ENCODE peak calls at places on chromosomes 3 and 15, in six cellular contexts. O is Karpas-422, P is adrenal gland, A is PC-9, R is lower lobe of right lung, D is body of pancreas. C is an unnamed sample. For H3K9me3, the result is how much of the 10 kb centered on the place peaks cover.

GRCh38 chr3:62873672-62874397 is 1.4 kb downstream of the CADPS start:
- DNase-seq in O (peak), P (peak), A (no peak), R (peak), D (peak), C (peak)

GRCh38 chr3:23778451-23778850 is 27.3 kb upstream of the UBE2E1 start:
- DNase-seq in O (no peak), P (no peak), A (no peak), R (no peak), D (no peak), C (no peak)

GRCh38 chr15:69551391-69552056 is 98.9 kb downstream of the RPLP1 start:
- DNase-seq in O (no peak), P (no peak), A (peak), R (no peak), D (no peak), C (no peak)

GRCh38 chr3:27805282-27805681 is 83.2 kb upstream of the EOMES start:
- DNase-seq in O (peak), P (no peak), A (no peak), R (no peak), D (no peak), C (no peak)

GRCh38 chr15:79673416-79674123 is 223.2 kb downstream of the MTHFS start:
- DNase-seq in O (peak), P (no peak), A (no peak), R (no peak), D (no peak), C (no peak)

GRCh38 chr15:29226431-29227216 is 43.0 kb downstream of the NSMCE3 start:
- DNase-seq in O (no peak), P (no peak), A (no peak), R (no peak), D (no peak), C (no peak)

GRCh38 chr3:37181766-37182165 is 7.4 kb upstream of the LRRFIP2 start:
- DNase-seq in O (no peak), P (no peak), A (no peak), R (no peak), D (no peak), C (no peak)

GRCh38 chr15:51494411-51495314 is 127.9 kb downstream of the DMXL2 start:
- DNase-seq in O (no peak), P (no peak), A (no peak), R (no peak), D (no peak), C (no peak)

GRCh38 chr15:58486564-58486963 is 54.8 kb downstream of the LIPC start:
- DNase-seq in O (no peak), P (no peak), A (no peak), R (no peak), D (no peak), C (no peak)

GRCh38 chr3:59480486-59480995 is 430.7 kb upstream of the CFAP20DC start:
- DNase-seq in O (no peak), P (no peak), A (no peak), R (no peak), D (peak), C (no peak)

GRCh38 chr3:30043156-30043555 is 563.2 kb upstream of the TGFBR2 start:
- DNase-seq in O (no peak), P (no peak), A (no peak), R (no peak), D (no peak), C (no peak)

GRCh38 chr3:109563149-109563548 is 225.8 kb upstream of the DPPA4 start:
- DNase-seq in O (no peak), P (no peak), A (no peak), R (no peak), D (no peak), C (no peak)

GRCh38 chr3:11776346-11776745 is 70.3 kb downstream of the TAMM41 start:
- DNase-seq in O (no peak), P (no peak), A (no peak), R (no peak), D (no peak), C (no peak)

GRCh38 chr3:122233109-122233952 is 49.9 kb downstream of the CASR start:
- DNase-seq in O (no peak), P (peak), A (no peak), R (peak), D (no peak), C (no peak)

GRCh38 chr3:99871231-99871898 is 53.7 kb downstream of the CMSS1 start:
- DNase-seq in O (no peak), P (peak), A (no peak), R (no peak), D (no peak), C (no peak)

GRCh38 chr3:98584563-98584962 is 8.8 kb downstream of the CPOX start:
- DNase-seq in O (no peak), P (no peak), A (no peak), R (no peak), D (no peak), C (no peak)

GRCh38 chr3:24454862-24455261 is 39.8 kb downstream of the THRB start:
- DNase-seq in O (no peak), P (no peak), A (no peak), R (no peak), D (no peak), C (no peak)

GRCh38 chr3:34842706-34843478 is 796.4 kb upstream of the ARPP21 start:
- DNase-seq in O (no peak), P (no peak), A (no peak), R (no peak), D (no peak), C (no peak)

GRCh38 chr15:64282701-64283100 is 73.3 kb downstream of the CSNK1G1 start:
- DNase-seq in O (no peak), P (no peak), A (no peak), R (no peak), D (no peak), C (no peak)

GRCh38 chr3:15667484-15667883 is 65.9 kb downstream of the BTD start:
- DNase-seq in O (no peak), P (no peak), A (no peak), R (no peak), D (no peak), C (no peak)

GRCh38 chr3:101091489-101091888 is 98.3 kb upstream of the ABI3BP start:
- DNase-seq in O (no peak), P (no peak), A (peak), R (no peak), D (no peak), C (no peak)

GRCh38 chr15:83380682-83381081 is 66.5 kb upstream of the SH3GL3 start:
- DNase-seq in O (peak), P (peak), A (peak), R (peak), D (peak), C (peak)

GRCh38 chr15:24917431-24917830 is 37.4 kb upstream of the SNRPN start:
- DNase-seq in O (no peak), P (no peak), A (no peak), R (no peak), D (no peak), C (no peak)

GRCh38 chr15:59657635-59658125 is 365 bp upstream of the GTF2A2 start:
- DNase-seq in O (no peak), P (peak), A (no peak), R (peak), D (no peak), C (peak)

GRCh38 chr3:61613666-61614065 is 52.3 kb downstream of the PTPRG start:
- DNase-seq in O (no peak), P (no peak), A (no peak), R (no peak), D (no peak), C (no peak)

DNA sequence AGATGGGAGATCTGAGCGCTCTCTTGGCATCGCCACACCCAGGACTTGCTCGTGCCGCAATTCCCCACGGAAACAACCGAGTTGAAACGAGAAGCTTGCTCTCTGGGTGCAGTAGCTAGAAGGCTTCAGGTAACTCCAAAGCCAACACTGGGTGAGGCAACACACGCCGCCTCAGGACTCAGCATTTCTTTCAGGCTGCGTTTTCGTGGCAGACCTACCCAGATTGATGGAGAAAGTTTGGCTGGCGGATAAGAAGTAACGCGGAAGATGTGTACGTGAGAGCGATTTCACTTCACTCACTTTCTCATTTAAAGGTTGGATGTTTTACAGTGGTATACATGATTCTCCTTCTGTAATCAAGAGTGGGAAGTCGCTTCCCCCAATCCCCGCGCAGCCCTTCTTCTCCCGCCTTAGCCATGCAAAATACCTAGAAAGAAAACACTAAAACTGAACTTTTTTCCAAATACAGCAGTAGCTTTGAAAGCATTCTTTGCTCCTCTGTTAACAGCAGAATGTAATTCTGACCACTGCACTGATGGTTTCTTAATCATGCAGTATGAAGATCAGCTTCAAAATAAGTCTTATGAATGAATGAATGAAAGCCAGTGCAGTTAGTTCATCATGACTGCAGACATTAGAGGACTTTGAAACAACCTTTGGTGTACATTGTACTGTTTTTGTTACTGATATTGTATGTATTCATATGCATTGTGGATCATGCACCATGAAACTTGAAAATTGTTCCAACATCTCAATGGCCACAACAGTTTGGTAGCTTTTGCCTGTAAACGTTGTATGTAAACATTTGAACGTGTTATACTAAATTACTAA is 1.1 kb upstream of the TNIK start:
- DNase-seq in O (no peak), P (peak), A (peak), R (no peak), D (no peak), C (no peak)
- H3K27ac ChIP-seq in O (no peak), P (no peak), A (peak), R (peak), D (peak), C (peak)

GRCh38 chr3:145355175-145355574 is 805.8 kb downstream of the PLOD2 start:
- DNase-seq in O (no peak), P (no peak), A (no peak), R (no peak), D (no peak), C (no peak)

GRCh38 chr3:145359040-145359439 is 801.9 kb downstream of the PLOD2 start:
- DNase-seq in O (no peak), P (no peak), A (no peak), R (no peak), D (no peak), C (no peak)

GRCh38 chr3:145357453-145357852 is 803.5 kb downstream of the PLOD2 start:
- DNase-seq in O (no peak), P (no peak), A (no peak), R (no peak), D (no peak), C (no peak)
- H3K9me3 ChIP-seq in O (under half), P (under half), A (under half), R (under half), D (under half), C (under half)

GRCh38 chr3:128177865-128178264 is 24.6 kb downstream of the EEFSEC start:
- DNase-seq in O (no peak), P (no peak), A (no peak), R (no peak), D (no peak), C (no peak)
- H3K4me3 ChIP-seq in O (peak), P (no peak), A (no peak), R (peak), D (no peak), C (no peak)

DNA sequence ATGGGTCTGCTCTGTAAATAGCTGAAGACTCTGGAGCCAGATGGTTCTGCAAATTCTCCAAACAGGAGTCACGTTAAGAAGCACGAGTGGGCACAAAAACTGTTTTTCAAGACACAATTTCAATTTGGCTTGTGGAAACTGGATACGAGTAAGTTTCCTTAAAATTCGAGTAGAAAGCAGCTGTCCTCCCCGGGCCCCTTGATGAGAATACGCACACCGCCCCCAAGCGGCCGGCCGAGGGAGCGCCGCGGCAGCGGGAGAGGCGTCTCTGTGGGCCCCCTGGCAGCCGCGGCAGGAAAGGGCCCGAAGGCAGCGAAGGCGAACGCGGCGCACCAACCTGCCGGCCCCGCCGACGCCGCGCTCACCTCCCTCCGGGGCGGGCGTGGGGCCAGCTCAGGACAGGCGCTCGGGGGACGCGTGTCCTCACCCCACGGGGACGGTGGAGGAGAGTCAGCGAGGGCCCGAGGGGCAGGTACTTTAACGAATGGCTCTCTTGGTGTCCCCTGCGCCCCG is 706 bp upstream of the THBS1 start:
- DNase-seq in O (peak), P (peak), A (peak), R (peak), D (peak), C (peak)
- H3K27ac ChIP-seq in O (no peak), P (no peak), A (peak), R (peak), D (peak), C (peak)

DNA sequence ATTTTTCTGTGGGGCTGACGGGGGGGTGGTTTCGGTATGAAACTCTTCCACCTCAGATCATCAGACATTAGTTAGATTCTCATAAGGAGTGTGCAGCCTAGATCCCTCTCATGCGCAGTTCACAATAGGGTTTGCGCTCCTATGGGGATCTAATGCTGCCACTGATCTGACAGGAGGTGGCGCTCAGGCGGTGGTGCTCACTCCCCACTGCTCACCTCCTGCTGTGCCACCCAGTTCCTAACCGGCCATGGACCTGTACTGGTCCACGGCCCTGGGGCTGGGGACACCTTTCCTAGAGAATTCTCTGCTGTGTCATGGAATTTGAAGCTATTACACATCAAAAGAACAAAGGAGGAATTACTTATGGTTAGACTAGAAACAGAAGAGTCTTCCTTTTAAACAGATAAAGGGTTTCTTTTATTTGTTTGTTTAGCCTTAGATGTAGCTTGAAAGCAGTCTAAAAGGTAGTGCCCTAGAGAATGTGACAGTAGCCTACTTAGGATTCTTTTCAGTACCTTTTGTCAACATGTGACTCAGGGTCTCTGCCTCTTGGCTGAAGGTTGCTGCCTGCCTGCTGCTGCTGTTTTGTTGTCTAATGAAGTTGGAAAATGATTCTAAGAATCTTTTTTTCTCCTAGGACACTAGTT is 50.2 kb downstream of the PAK2 start:
- DNase-seq in O (no peak), P (no peak), A (peak), R (no peak), D (no peak), C (no peak)
- H3K9me3 ChIP-seq in O (under half), P (under half), A (under half), R (under half), D (under half), C (under half)

GRCh38 chr15:66603301-66604179 is 37.7 kb upstream of the LCTL start:
- DNase-seq in O (peak), P (peak), A (no peak), R (peak), D (peak), C (peak)
- H3K4me3 ChIP-seq in O (no peak), P (no peak), A (no peak), R (no peak), D (no peak), C (no peak)